ENCODE peak calls at places on chromosomes 13 and 19, in eight cellular contexts. M is suprapubic skin; I is epithelial cell of esophagus; E is neural progenitor cell; C is activated CD8-positive, alpha-beta memory T cell treated with anti-CD3 and anti-CD28 coated beads, Interleukin-2, amount 50 U/mL, for 48 hours; Z is psoas muscle; H is activated naive CD8-positive, alpha-beta T cell treated with anti-CD3 and anti-CD28 coated beads, Interleukin-2, amount 50 U/mL, for 24 hours; O is DMS153. L is an unnamed sample.

GRCh38 chr13:59236979-59237378 is 926.7 kb downstream of the DIAPH3 start:
- DNase-seq in O (no peak), I (no peak), E (no peak), H (no peak), Z (no peak), M (no peak), C (no peak), L (no peak)

GRCh38 chr13:74151859-74152258 is 17.7 kb upstream of the KLF12 start:
- DNase-seq in Z (no peak), O (no peak), H (no peak), E (no peak), M (no peak), C (no peak), I (no peak), L (no peak)

GRCh38 chr13:64556391-64556790 is 2673.7 kb downstream of the PCDH9 start:
- DNase-seq in Z (no peak), I (no peak), M (no peak), H (no peak), E (no peak), C (no peak), O (no peak), L (no peak)

GRCh38 chr13:49495783-49496762 is at the start of gene PHF11:
- DNase-seq in Z (peak), H (peak), O (peak), M (peak), C (peak), E (peak), I (peak), L (peak)

GRCh38 chr13:112722433-112723250 is 32.8 kb downstream of the ATP11A start:
- DNase-seq in O (peak), C (no peak), I (peak), H (no peak), E (no peak), Z (no peak), M (no peak), L (peak)

GRCh38 chr19:55654323-55654832 is 457 bp upstream of the U2AF2 start:
- DNase-seq in C (peak), M (peak), H (peak), Z (peak), O (peak), E (peak), I (peak), L (peak)

GRCh38 chr13:47076536-47076935 is 179.7 kb upstream of the HTR2A start:
- DNase-seq in E (no peak), O (no peak), C (no peak), Z (no peak), M (no peak), I (peak), H (no peak), L (no peak)

GRCh38 chr13:40406405-40407138 is 259.9 kb downstream of the FOXO1 start:
- DNase-seq in M (no peak), Z (no peak), E (no peak), I (peak), C (no peak), O (no peak), H (no peak), L (no peak)

GRCh38 chr13:42119875-42120274 is 71.4 kb downstream of the DGKH start:
- DNase-seq in E (no peak), H (no peak), I (no peak), M (no peak), O (no peak), C (no peak), Z (no peak), L (no peak)

GRCh38 chr13:112931028-112931934 is 37.7 kb upstream of the MCF2L start:
- DNase-seq in H (no peak), I (peak), Z (no peak), E (peak), O (peak), M (no peak), C (no peak), L (peak)

GRCh38 chr13:90238433-90238832 is 1109.1 kb upstream of the MIR17HG start:
- DNase-seq in O (no peak), M (no peak), I (peak), C (no peak), E (peak), H (no peak), Z (no peak), L (no peak)

GRCh38 chr13:50127726-50128291 is 112.6 kb downstream of the KCNRG start:
- DNase-seq in O (no peak), E (peak), H (no peak), Z (no peak), M (no peak), C (no peak), I (no peak), L (no peak)

GRCh38 chr13:75321084-75321483 is 160.9 kb downstream of the TBC1D4 start:
- DNase-seq in E (no peak), Z (no peak), O (no peak), I (no peak), H (no peak), C (no peak), M (no peak), L (no peak)

GRCh38 chr13:78658630-78659449 is at the start of gene OBI1:
- DNase-seq in E (peak), O (peak), I (peak), H (peak), C (peak), M (peak), Z (peak), L (peak)

GRCh38 chr13:64186503-64186902 is 2770.9 kb upstream of the PCDH20 start:
- DNase-seq in H (no peak), C (no peak), I (no peak), O (no peak), M (no peak), Z (no peak), E (no peak), L (no peak)

GRCh38 chr13:74040200-74040599 is 94.0 kb downstream of the KLF12 start:
- DNase-seq in C (no peak), I (peak), O (no peak), M (no peak), Z (peak), E (peak), H (peak), L (peak)

GRCh38 chr13:51729853-51730553 is 74.0 kb downstream of the DHRS12 start:
- DNase-seq in H (peak), Z (peak), O (no peak), E (no peak), I (peak), C (no peak), M (peak), L (peak)

GRCh38 chr19:40594251-40594650 is 6.9 kb upstream of the LTBP4 start:
- DNase-seq in H (no peak), O (no peak), M (no peak), E (peak), I (no peak), Z (no peak), C (no peak), L (no peak)

L was measured in Daoy.